ENCODE peak calls at places on chromosomes 16 and 17, in four cellular contexts. L is K562, V is A549, H is HepG2. J is an unnamed sample.

GRCh38 chr17:41915566-41915965 is 3.2 kb downstream of the ACLY start:
- DNase-seq in H (no peak), V (no peak), L (no peak), J (no peak)

GRCh38 chr17:67488161-67488560 is 111.1 kb downstream of the PITPNC1 start:
- DNase-seq in L (no peak), H (no peak), V (no peak), J (no peak)

GRCh38 chr16:66917741-66918140 is 944 bp downstream of the CDH16 start:
- DNase-seq in H (no peak), L (no peak), V (no peak), J (no peak)

GRCh38 chr17:67995568-67996191 is 589 bp downstream of the C17orf58 start:
- DNase-seq in L (no peak), H (no peak), V (peak), J (peak)

GRCh38 chr17:77382356-77382911 is 241.7 kb downstream of the SEC14L1 start:
- DNase-seq in L (no peak), H (peak), V (no peak), J (no peak)

GRCh38 chr16:10098991-10099390 is 83.2 kb downstream of the GRIN2A start:
- DNase-seq in H (no peak), V (no peak), L (no peak), J (no peak)

GRCh38 chr17:79627184-79627765 is 16.4 kb upstream of the RBFOX3 start:
- DNase-seq in V (no peak), L (no peak), H (no peak), J (peak)

GRCh38 chr17:43367588-43368242 is 31.1 kb upstream of the ARL4D start:
- DNase-seq in V (peak), L (peak), H (peak), J (no peak)

GRCh38 chr16:51941412-51941811 is 605.5 kb downstream of the TOX3 start:
- DNase-seq in V (no peak), L (no peak), H (no peak), J (no peak)

GRCh38 chr16:29909398-29909797 is 9.1 kb downstream of the ASPHD1 start:
- DNase-seq in L (no peak), V (no peak), H (no peak), J (no peak)

GRCh38 chr16:68740628-68741346 is 3.7 kb downstream of the CDH1 start:
- DNase-seq in V (no peak), H (no peak), L (no peak), J (no peak)

GRCh38 chr16:1674306-1674705 is 3.8 kb upstream of the JPT2 start:
- DNase-seq in V (no peak), H (no peak), L (no peak), J (no peak)

GRCh38 chr17:64103751-64104364 is 26.1 kb downstream of the ERN1 start:
- DNase-seq in H (no peak), V (no peak), L (no peak), J (no peak)

GRCh38 chr17:42659079-42659931 is at the start of gene TUBG2:
- DNase-seq in H (peak), L (no peak), V (peak), J (peak)

GRCh38 chr17:77189148-77189547 is 48.4 kb downstream of the SEC14L1 start:
- DNase-seq in V (no peak), H (no peak), L (no peak), J (no peak)

GRCh38 chr17:7083592-7083991 is 3.5 kb upstream of the CLEC10A start:
- DNase-seq in L (no peak), H (no peak), V (no peak), J (no peak)

GRCh38 chr16:86671486-86672214 is 93.3 kb downstream of the FOXL1 start:
- DNase-seq in V (no peak), H (no peak), L (no peak), J (no peak)

GRCh38 chr16:23521965-23522364 is 11.7 kb upstream of the GGA2 start:
- DNase-seq in H (no peak), L (no peak), V (no peak), J (no peak)

GRCh38 chr17:21213491-21214014 is 408 bp downstream of the TMEM11 start:
- DNase-seq in H (no peak), L (peak), V (peak), J (peak)

GRCh38 chr17:40417258-40417608 is 463 bp downstream of the TOP2A start:
- DNase-seq in L (peak), H (peak), V (no peak), J (no peak)

GRCh38 chr17:48624118-48624517 is 2.0 kb downstream of the HOXB9 start:
- DNase-seq in V (no peak), H (no peak), L (no peak), J (no peak)

GRCh38 chr17:28646039-28646754 is 1.2 kb upstream of the BLTP2 start:
- DNase-seq in H (no peak), V (no peak), L (peak), J (no peak)

GRCh38 chr17:56602292-56603130 is 9.0 kb downstream of the NOG start:
- DNase-seq in H (no peak), L (no peak), V (no peak), J (no peak)

GRCh38 chr17:6660101-6660500 is 8.5 kb downstream of the C17orf100 start:
- DNase-seq in V (no peak), L (no peak), H (no peak), J (no peak)

GRCh38 chr16:11799509-11800384 is 2.7 kb upstream of the ZC3H7A start:
- DNase-seq in H (no peak), V (no peak), L (peak), J (no peak)

GRCh38 chr17:54662978-54663876 is 237.4 kb upstream of the TOM1L1 start:
- DNase-seq in V (no peak), H (no peak), L (no peak), J (peak)

GRCh38 chr16:23408242-23409201 is 44.5 kb downstream of the COG7 start:
- DNase-seq in L (no peak), H (no peak), V (no peak), J (no peak)

GRCh38 chr17:62765351-62765750 is 42.8 kb downstream of the MARCHF10 start:
- DNase-seq in V (no peak), L (no peak), H (no peak), J (no peak)

GRCh38 chr16:64679976-64680375 is 441.9 kb downstream of the CDH11 start:
- DNase-seq in L (no peak), V (no peak), H (no peak), J (no peak)

GRCh38 chr16:86519649-86520316 is 9.5 kb downstream of the FOXF1 start:
- DNase-seq in L (peak), H (peak), V (peak), J (peak)

GRCh38 chr17:9329251-9329921 is 246.2 kb downstream of the STX8 start:
- DNase-seq in V (no peak), H (no peak), L (no peak), J (no peak)

GRCh38 chr16:85303354-85303883 is 191.1 kb upstream of the CIBAR2 start:
- DNase-seq in V (peak), H (peak), L (peak), J (peak)

GRCh38 chr17:77857613-77858012 is 100.9 kb upstream of the TNRC6C start:
- DNase-seq in H (no peak), L (no peak), V (no peak), J (no peak)

GRCh38 chr16:79437764-79438728 is 162.5 kb downstream of the MAF start:
- DNase-seq in H (no peak), L (no peak), V (no peak), J (peak)

GRCh38 chr17:65064452-65065019 is 8.0 kb upstream of the GNA13 start:
- DNase-seq in V (peak), L (peak), H (peak), J (no peak)

GRCh38 chr17:40791808-40792436 is 7.8 kb downstream of the KRT28 start:
- DNase-seq in L (no peak), V (peak), H (peak), J (no peak)

GRCh38 chr16:55370762-55371482 is 46.9 kb downstream of the IRX6 start:
- DNase-seq in H (peak), V (peak), L (peak), J (peak)

GRCh38 chr17:846901-847777 is 65.0 kb downstream of the MRM3 start:
- DNase-seq in L (no peak), H (no peak), V (no peak), J (no peak)

GRCh38 chr16:89370081-89370511 is 120.3 kb downstream of the ANKRD11 start:
- DNase-seq in H (no peak), V (no peak), L (no peak), J (no peak)
- TF ChIP-seq NR3C1 in H (no peak), V (no peak), L (no peak), J (no peak)

GRCh38 chr17:80760501-80760900 is 215.9 kb downstream of the RPTOR start:
- DNase-seq in V (no peak), H (no peak), L (no peak), J (no peak)
- TF ChIP-seq NR3C1 in V (no peak), H (no peak), L (no peak), J (no peak)

DNA sequence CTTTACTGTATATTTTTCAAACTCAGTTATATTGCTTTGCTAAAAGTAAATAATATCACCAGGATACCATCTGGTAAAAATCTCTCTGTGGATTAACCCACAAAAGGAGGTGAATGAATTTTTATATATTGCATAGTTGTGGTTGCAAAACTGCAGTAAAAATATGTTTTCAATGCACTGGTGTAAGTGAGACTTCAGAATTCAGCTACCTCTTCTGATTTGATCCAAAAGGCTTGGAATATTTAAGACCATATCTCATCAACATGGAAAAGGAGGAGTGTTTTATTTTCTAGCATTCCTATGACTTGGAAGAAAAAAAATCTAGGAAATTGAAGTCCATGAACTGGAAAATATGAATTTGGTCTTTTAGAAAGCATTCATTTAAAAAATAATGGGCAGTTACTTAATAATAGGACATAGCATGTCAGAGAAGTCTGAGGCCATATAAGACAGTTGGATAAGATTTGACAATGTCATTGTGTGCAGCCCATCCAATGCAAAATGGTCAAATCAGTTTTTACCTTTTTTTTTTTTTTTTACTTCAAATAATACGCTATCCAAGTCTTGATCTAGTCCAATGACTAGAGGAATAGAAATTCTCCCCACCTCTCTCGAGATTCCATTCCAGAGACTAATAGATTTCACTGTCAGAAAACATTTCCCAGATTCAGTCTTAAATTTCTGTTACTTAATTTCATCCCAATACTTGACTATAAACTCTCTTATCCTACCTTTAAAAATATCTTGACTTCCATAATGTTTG is 364.9 kb upstream of the PMFBP1 start:
- DNase-seq in L (no peak), H (no peak), V (no peak), J (no peak)
- TF ChIP-seq NR3C1 in L (no peak), H (no peak), V (no peak), J (no peak)

DNA sequence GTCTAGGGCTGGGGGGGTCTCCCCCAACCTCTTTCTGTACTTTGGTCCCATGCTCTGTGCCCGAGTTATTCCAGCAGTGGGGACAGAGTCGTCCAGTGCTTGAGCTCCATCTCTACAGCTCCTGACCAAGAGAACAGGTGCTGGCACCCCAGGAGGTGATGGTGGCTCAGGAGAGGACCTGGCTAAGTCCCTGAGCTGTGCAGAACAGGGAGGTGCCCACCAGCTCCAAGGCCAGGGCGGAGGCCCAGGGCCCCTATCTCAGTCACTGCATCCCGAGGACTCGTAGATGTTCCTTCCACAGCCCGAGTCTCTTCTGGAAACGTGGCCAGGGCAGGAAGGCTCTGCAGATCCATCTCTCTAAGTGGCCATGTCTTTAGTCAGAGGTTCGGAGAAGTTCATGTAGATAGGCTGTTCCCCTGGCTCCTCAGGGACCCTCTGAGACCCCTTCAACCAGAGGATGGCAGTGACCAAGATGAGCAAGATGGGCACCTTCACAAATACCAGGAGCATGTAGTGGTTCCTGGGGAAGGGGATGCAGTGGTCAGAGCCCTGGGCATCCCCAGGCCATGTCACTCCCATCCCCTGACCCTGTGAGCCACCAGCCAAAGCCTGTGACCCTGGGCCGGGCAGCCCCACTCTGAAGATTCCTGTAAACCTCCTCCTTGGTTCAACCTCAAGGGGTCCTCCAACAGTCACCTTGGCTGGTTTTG is 8.7 kb downstream of the CD300LB start:
- DNase-seq in H (no peak), V (no peak), L (no peak), J (no peak)
- TF ChIP-seq NR3C1 in H (no peak), V (no peak), L (no peak), J (no peak)

GRCh38 chr16:83615981-83616380 is 191.8 kb upstream of the HSBP1 start:
- DNase-seq in L (no peak), V (no peak), H (no peak), J (no peak)

GRCh38 chr16:83615131-83615530 is 192.6 kb upstream of the HSBP1 start:
- DNase-seq in H (no peak), V (no peak), L (no peak), J (no peak)

GRCh38 chr16:83619381-83620150 is 188.2 kb upstream of the HSBP1 start:
- DNase-seq in V (no peak), H (no peak), L (no peak), J (no peak)

DNA sequence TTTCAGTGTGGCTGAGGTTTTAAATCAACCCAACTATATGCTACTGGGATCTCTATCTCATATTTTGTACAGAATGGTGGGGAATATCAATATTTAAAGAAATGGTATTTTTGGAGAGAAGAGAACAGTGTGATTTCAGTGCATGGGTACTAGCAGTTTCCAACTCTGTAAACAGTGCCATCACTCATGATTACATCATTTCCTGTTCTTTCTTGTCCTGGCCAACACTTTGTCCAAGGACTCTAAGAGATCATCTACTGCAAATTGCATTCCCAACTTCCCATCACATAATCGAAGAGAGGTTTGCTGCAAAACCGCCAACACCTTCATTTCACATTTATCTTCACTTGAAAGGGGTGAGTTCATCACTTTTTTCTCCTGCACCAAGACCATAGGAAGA is 192.2 kb upstream of the HSBP1 start:
- DNase-seq in V (no peak), L (no peak), H (no peak), J (no peak)
- TF ChIP-seq NR3C1 in V (no peak), L (no peak), H (no peak), J (no peak)

GRCh38 chr16:19089410-19089955 is 22.1 kb downstream of the COQ7 start:
- DNase-seq in V (no peak), H (no peak), L (no peak), J (no peak)
- TF ChIP-seq NR3C1 in V (no peak), H (no peak), L (no peak), J (no peak)

DNA sequence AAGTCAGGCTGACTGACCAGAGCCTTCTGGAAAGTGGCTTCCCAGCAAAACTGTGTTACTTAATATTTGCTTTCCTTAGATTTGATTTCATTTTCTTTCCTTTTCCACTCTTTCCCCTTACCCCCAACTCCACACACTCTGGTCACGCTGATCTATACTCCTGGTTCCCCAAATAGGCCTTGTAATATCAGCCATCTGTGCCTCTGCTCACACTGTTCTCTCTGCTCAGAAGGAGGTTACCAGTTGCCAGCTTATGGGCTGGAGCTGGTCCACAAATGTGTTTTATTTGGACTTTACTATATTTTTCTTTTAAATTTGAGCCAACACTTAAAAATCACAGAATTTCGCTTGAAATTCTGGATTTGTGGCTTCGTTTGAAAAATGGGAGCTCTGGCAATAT is 11.3 kb downstream of the ANKS4B start:
- DNase-seq in V (no peak), L (no peak), H (no peak), J (no peak)
- TF ChIP-seq NR3C1 in V (no peak), L (no peak), H (no peak), J (no peak)

GRCh38 chr16:3494574-3494973 is 715 bp downstream of the C16orf90 start:
- DNase-seq in V (no peak), H (no peak), L (no peak), J (no peak)
- TF ChIP-seq NR3C1 in V (no peak), H (no peak), L (no peak), J (no peak)

GRCh38 chr17:32529604-32530003 is 42.8 kb downstream of the CDK5R1 start:
- DNase-seq in H (no peak), L (no peak), V (no peak), J (no peak)
- TF ChIP-seq NR3C1 in H (no peak), L (no peak), V (no peak), J (no peak)

DNA sequence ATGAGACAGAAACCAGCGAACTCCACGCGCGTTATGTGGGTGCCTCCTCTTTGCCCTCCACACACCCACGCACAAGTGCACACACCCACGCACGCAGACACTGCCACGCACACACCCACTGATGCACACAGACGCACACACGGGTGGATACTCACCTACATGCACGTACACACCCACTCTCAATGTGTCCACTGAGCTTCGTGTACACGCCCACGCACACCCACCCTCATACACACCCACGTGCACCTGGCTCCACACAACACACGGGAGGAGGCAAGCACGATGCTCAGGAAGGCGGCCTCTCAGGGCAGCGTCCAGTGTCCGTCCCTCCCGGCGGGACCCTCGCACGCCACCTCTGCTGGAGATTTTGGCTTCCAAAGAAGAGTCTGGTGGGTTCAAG is 4.2 kb downstream of the RFNG start:
- DNase-seq in L (no peak), V (no peak), H (no peak), J (no peak)
- TF ChIP-seq NR3C1 in L (no peak), V (no peak), H (no peak), J (no peak)

J was measured in WTC11.